ENCODE peak calls at places on chromosomes 4 and X, in five cellular contexts. One of them, this sample, is unnamed.

GRCh38 chr4:153943738-153944415 is 155.0 kb upstream of the SFRP2 start:
- DNase-seq in K562: no peak
- DNase-seq in SK-N-SH: no peak
- DNase-seq in HepG2: no peak
- DNase-seq in GM12878: no peak
- DNase-seq in this sample: no peak

GRCh38 chr4:921830-922331 is 10.2 kb downstream of the GAK start:
- DNase-seq in GM12878: peak
- DNase-seq in K562: no peak
- DNase-seq in SK-N-SH: peak
- DNase-seq in HepG2: no peak
- DNase-seq in this sample: no peak

GRCh38 chr4:47933798-47934197 is 19.4 kb upstream of the NFXL1 start:
- DNase-seq in GM12878: no peak
- DNase-seq in HepG2: peak
- DNase-seq in SK-N-SH: peak
- DNase-seq in K562: peak
- DNase-seq in this sample: peak

GRCh38 chr4:176964116-176964691 is 171.5 kb upstream of the VEGFC start:
- DNase-seq in SK-N-SH: no peak
- DNase-seq in HepG2: no peak
- DNase-seq in K562: no peak
- DNase-seq in GM12878: no peak
- DNase-seq in this sample: peak

GRCh38 chrX:116284383-116284782 is 113.8 kb downstream of the AGTR2 start:
- DNase-seq in GM12878: no peak
- DNase-seq in K562: no peak
- DNase-seq in SK-N-SH: no peak
- DNase-seq in HepG2: no peak
- DNase-seq in this sample: no peak

GRCh38 chr4:54661156-54661555 is 3.4 kb downstream of the KIT start:
- DNase-seq in GM12878: no peak
- DNase-seq in SK-N-SH: no peak
- DNase-seq in HepG2: no peak
- DNase-seq in K562: no peak
- DNase-seq in this sample: no peak

GRCh38 chr4:138035781-138036258 is 206.3 kb downstream of the SLC7A11 start:
- DNase-seq in HepG2: peak
- DNase-seq in GM12878: peak
- DNase-seq in SK-N-SH: peak
- DNase-seq in K562: peak
- DNase-seq in this sample: peak

GRCh38 chrX:39577206-39577605 is 520.6 kb downstream of the BCOR start:
- DNase-seq in SK-N-SH: no peak
- DNase-seq in HepG2: no peak
- DNase-seq in K562: no peak
- DNase-seq in GM12878: no peak
- DNase-seq in this sample: no peak

GRCh38 chr4:148286043-148286442 is 156.2 kb downstream of the NR3C2 start:
- DNase-seq in SK-N-SH: peak
- DNase-seq in GM12878: no peak
- DNase-seq in K562: no peak
- DNase-seq in HepG2: no peak
- DNase-seq in this sample: no peak

GRCh38 chrX:124406294-124407013 is 60.1 kb downstream of the SH2D1A start:
- DNase-seq in HepG2: peak
- DNase-seq in K562: peak
- DNase-seq in SK-N-SH: peak
- DNase-seq in GM12878: no peak
- DNase-seq in this sample: peak

GRCh38 chr4:168076989-168077725 is 15.2 kb upstream of the ANXA10 start:
- DNase-seq in HepG2: peak
- DNase-seq in K562: peak
- DNase-seq in SK-N-SH: peak
- DNase-seq in GM12878: peak
- DNase-seq in this sample: peak

GRCh38 chrX:133151320-133151719 is 54.4 kb upstream of the USP26 start:
- DNase-seq in GM12878: no peak
- DNase-seq in HepG2: peak
- DNase-seq in SK-N-SH: no peak
- DNase-seq in K562: no peak
- DNase-seq in this sample: no peak

GRCh38 chr4:184163813-184164212 is 53.9 kb downstream of the ENPP6 start:
- DNase-seq in K562: peak
- DNase-seq in GM12878: no peak
- DNase-seq in HepG2: peak
- DNase-seq in SK-N-SH: peak
- DNase-seq in this sample: peak

GRCh38 chr4:8199594-8200301 is 658 bp downstream of the SH3TC1 start:
- DNase-seq in GM12878: no peak
- DNase-seq in K562: no peak
- DNase-seq in SK-N-SH: no peak
- DNase-seq in HepG2: no peak
- DNase-seq in this sample: no peak

GRCh38 chr4:158018831-158019230 is 154.0 kb downstream of the GASK1B start:
- DNase-seq in SK-N-SH: no peak
- DNase-seq in K562: no peak
- DNase-seq in HepG2: no peak
- DNase-seq in GM12878: no peak
- DNase-seq in this sample: no peak

GRCh38 chr4:103757631-103758030 is 37.8 kb upstream of the TACR3 start:
- DNase-seq in GM12878: no peak
- DNase-seq in K562: no peak
- DNase-seq in HepG2: no peak
- DNase-seq in SK-N-SH: no peak
- DNase-seq in this sample: no peak

GRCh38 chr4:153207561-153207960 is 3.3 kb downstream of the TRIM2 start:
- DNase-seq in HepG2: peak
- DNase-seq in GM12878: no peak
- DNase-seq in SK-N-SH: peak
- DNase-seq in K562: peak
- DNase-seq in this sample: peak

GRCh38 chr4:74653331-74654229 is 140.7 kb downstream of the BTC start:
- DNase-seq in GM12878: no peak
- DNase-seq in HepG2: no peak
- DNase-seq in SK-N-SH: no peak
- DNase-seq in K562: no peak
- DNase-seq in this sample: no peak

GRCh38 chr4:71300362-71300761 is 38.5 kb upstream of the SLC4A4 start:
- DNase-seq in GM12878: no peak
- DNase-seq in SK-N-SH: no peak
- DNase-seq in HepG2: no peak
- DNase-seq in K562: no peak
- DNase-seq in this sample: no peak

GRCh38 chrX:132564026-132564425 is 75.2 kb upstream of the MBNL3 start:
- DNase-seq in K562: no peak
- DNase-seq in HepG2: no peak
- DNase-seq in GM12878: no peak
- DNase-seq in SK-N-SH: no peak
- DNase-seq in this sample: no peak

GRCh38 chrX:101265869-101266428 is 25.2 kb downstream of the TAF7L start:
- DNase-seq in SK-N-SH: no peak
- DNase-seq in K562: no peak
- DNase-seq in HepG2: no peak
- DNase-seq in GM12878: no peak
- DNase-seq in this sample: no peak

GRCh38 chrX:133053854-133054565 is 42.9 kb downstream of the USP26 start:
- DNase-seq in K562: no peak
- DNase-seq in SK-N-SH: no peak
- DNase-seq in HepG2: no peak
- DNase-seq in GM12878: no peak
- DNase-seq in this sample: no peak

GRCh38 chrX:10128386-10128785 is 28.4 kb upstream of the CLCN4 start:
- DNase-seq in SK-N-SH: no peak
- DNase-seq in K562: no peak
- DNase-seq in HepG2: no peak
- DNase-seq in GM12878: no peak
- DNase-seq in this sample: no peak

GRCh38 chr4:10458190-10458589 is 964 bp upstream of the ZNF518B start:
- DNase-seq in K562: peak
- DNase-seq in GM12878: no peak
- DNase-seq in HepG2: no peak
- DNase-seq in SK-N-SH: no peak
- DNase-seq in this sample: no peak

DNA sequence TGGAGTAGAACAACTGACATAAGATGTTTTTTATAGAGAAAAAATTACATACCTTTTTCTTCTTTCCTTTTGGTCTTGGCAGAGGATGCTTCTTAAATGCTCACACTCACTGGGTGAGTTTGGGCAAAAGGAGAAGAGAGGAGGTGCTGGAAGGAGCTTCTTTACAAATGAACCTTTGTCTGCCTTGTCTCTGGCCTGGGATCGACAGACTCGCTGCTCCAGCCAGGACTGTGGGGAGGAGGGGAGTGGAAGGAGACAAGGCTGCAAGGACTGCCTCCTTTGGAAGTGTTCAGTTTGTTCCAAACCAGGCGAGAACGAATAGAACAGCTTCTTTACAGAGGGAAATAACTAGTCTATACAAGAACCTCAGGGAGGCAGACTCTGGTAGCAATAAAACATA is at the start of gene SCRG1:
- DNase-seq in SK-N-SH: no peak
- DNase-seq in HepG2: no peak
- DNase-seq in K562: no peak
- DNase-seq in GM12878: no peak
- DNase-seq in this sample: no peak
- TF ChIP-seq FOXM1 in SK-N-SH: no peak
- TF ChIP-seq FOXM1 in HepG2: no peak
- TF ChIP-seq FOXM1 in K562: no peak
- TF ChIP-seq FOXM1 in GM12878: no peak
- TF ChIP-seq FOXM1 in this sample: no peak

DNA sequence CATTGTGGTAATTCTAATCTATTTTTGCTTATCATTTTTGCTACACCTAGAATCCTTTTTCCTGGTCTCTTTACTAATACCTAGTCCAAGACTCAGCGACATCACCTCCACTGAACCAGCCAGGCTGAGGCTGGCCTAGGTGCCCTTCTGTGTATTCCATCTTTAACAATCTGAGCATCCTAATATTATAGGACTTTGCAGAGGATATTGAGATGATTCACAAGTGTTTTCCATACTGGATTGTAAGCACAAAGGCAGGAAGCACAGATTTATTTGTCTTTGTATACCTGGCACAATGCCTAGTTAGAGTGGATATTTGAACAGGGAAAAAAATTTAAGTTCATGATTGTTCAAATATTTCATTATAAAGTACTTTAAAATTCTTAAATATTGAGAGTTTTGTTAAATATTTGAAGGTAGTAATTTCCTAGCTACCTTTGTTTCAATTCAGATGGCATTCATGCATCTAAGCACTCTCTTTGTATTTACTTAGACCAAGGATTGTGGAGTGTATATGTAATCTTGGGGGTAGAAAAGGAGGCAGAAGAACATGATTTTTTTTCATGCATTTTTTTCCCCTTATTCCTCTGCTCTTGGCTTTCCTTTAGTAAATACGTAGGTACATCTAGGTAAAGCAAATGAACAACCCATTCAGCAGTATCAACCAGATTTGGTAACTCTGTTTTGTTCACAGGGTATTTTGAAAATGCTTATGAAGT is 18.4 kb downstream of the SMARCA5 start:
- DNase-seq in SK-N-SH: no peak
- DNase-seq in HepG2: no peak
- DNase-seq in K562: no peak
- DNase-seq in GM12878: no peak
- DNase-seq in this sample: no peak
- TF ChIP-seq FOXM1 in SK-N-SH: no peak
- TF ChIP-seq FOXM1 in HepG2: no peak
- TF ChIP-seq FOXM1 in K562: no peak
- TF ChIP-seq FOXM1 in GM12878: no peak
- TF ChIP-seq FOXM1 in this sample: no peak

GRCh38 chr4:37717575-37717974 is 31.4 kb upstream of the RELL1 start:
- DNase-seq in SK-N-SH: no peak
- DNase-seq in HepG2: no peak
- DNase-seq in GM12878: no peak
- DNase-seq in K562: no peak
- DNase-seq in this sample: no peak

GRCh38 chr4:37719021-37719420 is 32.8 kb upstream of the RELL1 start:
- DNase-seq in HepG2: no peak
- DNase-seq in SK-N-SH: no peak
- DNase-seq in K562: no peak
- DNase-seq in GM12878: no peak
- DNase-seq in this sample: no peak

GRCh38 chr4:37715889-37716402 is 29.8 kb upstream of the RELL1 start:
- DNase-seq in HepG2: no peak
- DNase-seq in K562: no peak
- DNase-seq in SK-N-SH: peak
- DNase-seq in GM12878: peak
- DNase-seq in this sample: no peak
- TF ChIP-seq FOXM1 in HepG2: no peak
- TF ChIP-seq FOXM1 in K562: no peak
- TF ChIP-seq FOXM1 in SK-N-SH: no peak
- TF ChIP-seq FOXM1 in GM12878: peak
- TF ChIP-seq FOXM1 in this sample: no peak

DNA sequence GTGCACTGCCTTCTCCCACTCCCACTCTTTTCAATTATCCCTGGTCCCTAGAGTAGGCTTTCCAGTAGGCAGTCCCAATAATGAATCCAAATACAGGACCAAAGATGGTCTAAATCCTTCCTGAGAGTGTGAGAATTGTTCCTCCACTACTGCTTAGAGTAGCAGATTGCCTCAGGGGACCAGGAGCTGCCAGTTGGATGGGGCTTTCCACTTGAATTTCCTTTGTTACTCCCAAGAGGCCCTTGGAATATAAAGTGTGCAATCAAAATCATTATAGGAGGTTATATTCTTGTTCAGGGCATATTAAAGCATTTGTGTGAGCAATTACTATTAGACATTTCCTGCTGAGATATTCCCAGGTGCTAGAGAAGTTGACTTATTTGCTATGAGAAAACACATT is 156.6 kb upstream of the TLL1 start:
- DNase-seq in GM12878: no peak
- DNase-seq in HepG2: no peak
- DNase-seq in SK-N-SH: no peak
- DNase-seq in K562: no peak
- DNase-seq in this sample: no peak
- TF ChIP-seq FOXM1 in GM12878: no peak
- TF ChIP-seq FOXM1 in HepG2: no peak
- TF ChIP-seq FOXM1 in SK-N-SH: no peak
- TF ChIP-seq FOXM1 in K562: no peak
- TF ChIP-seq FOXM1 in this sample: no peak